ENCODE peak calls at places on chromosomes 6 and 20, in eight cellular contexts. T is mammary epithelial cell, S is HepG2, Z is body of pancreas, U is GM23248, M is spleen, J is aorta, K is thoracic aorta. A is an unnamed sample.

GRCh38 chr6:81938014-81938761 is 185.7 kb upstream of the TENT5A start:
- DNase-seq in T (peak; percentile 97), S (peak; percentile 93), Z (no peak), U (peak; percentile 92), M (no peak), J (no peak), K (no peak), A (peak; percentile 100)

GRCh38 chr6:163603395-163603794 is 188.9 kb downstream of the QKI start:
- DNase-seq in T (no peak), S (no peak), Z (no peak), U (no peak), M (no peak), J (no peak), K (no peak), A (no peak)

GRCh38 chr20:43963872-43964791 is 49.5 kb downstream of the TOX2 start:
- DNase-seq in T (no peak), S (no peak), Z (no peak), U (peak; percentile 66), M (peak; percentile 81), J (peak; percentile 34), K (no peak), A (no peak)

GRCh38 chr6:137033828-137034227 is 10.9 kb downstream of the IL20RA start:
- DNase-seq in T (peak; percentile 83), S (peak; percentile 30), Z (no peak), U (no peak), M (no peak), J (no peak), K (no peak), A (no peak)

GRCh38 chr6:56959938-56960337 is 5.0 kb downstream of the BEND6 start:
- DNase-seq in T (peak; percentile 62), S (no peak), Z (no peak), U (peak; percentile 86), M (no peak), J (no peak), K (no peak), A (peak; percentile 85)

GRCh38 chr6:53411451-53411850 is 62.7 kb upstream of the ELOVL5 start:
- DNase-seq in T (peak; percentile 4), S (no peak), Z (no peak), U (peak; percentile 14), M (no peak), J (no peak), K (no peak), A (peak; percentile 35)

GRCh38 chr6:14265049-14266021 is 147.8 kb downstream of the CD83 start:
- DNase-seq in T (no peak), S (no peak), Z (no peak), U (peak; percentile 33), M (no peak), J (no peak), K (no peak), A (no peak)

GRCh38 chr6:145903356-145904102 is 60.6 kb downstream of the SHPRH start:
- DNase-seq in T (no peak), S (peak; percentile 69), Z (no peak), U (peak; percentile 20), M (no peak), J (no peak), K (no peak), A (peak; percentile 13)

GRCh38 chr20:1301031-1301529 is 27.9 kb downstream of the SDCBP2 start:
- DNase-seq in T (peak; percentile 58), S (no peak), Z (no peak), U (peak; percentile 68), M (peak; percentile 34), J (no peak), K (no peak), A (peak; percentile 66)

GRCh38 chr6:3333263-3333662 is 74.5 kb downstream of the PSMG4 start:
- DNase-seq in T (no peak), S (no peak), Z (no peak), U (no peak), M (no peak), J (no peak), K (no peak), A (no peak)

GRCh38 chr20:40638414-40638813 is 50.6 kb downstream of the MAFB start:
- DNase-seq in T (no peak), S (no peak), Z (no peak), U (no peak), M (no peak), J (no peak), K (no peak), A (no peak)

GRCh38 chr20:54123587-54124180 is 50.1 kb downstream of the CYP24A1 start:
- DNase-seq in T (peak; percentile 100), S (peak; percentile 100), Z (peak; percentile 56), U (peak; percentile 98), M (no peak), J (no peak), K (no peak), A (peak; percentile 100)

GRCh38 chr20:43938932-43939761 is 24.5 kb downstream of the TOX2 start:
- DNase-seq in T (peak; percentile 96), S (peak; percentile 72), Z (peak; percentile 30), U (peak; percentile 100), M (no peak), J (peak; percentile 88), K (peak; percentile 71), A (peak; percentile 95)

GRCh38 chr6:36267731-36268477 is 2.0 kb upstream of the PNPLA1 start:
- DNase-seq in T (peak; percentile 38), S (no peak), Z (no peak), U (no peak), M (no peak), J (no peak), K (no peak), A (peak; percentile 33)

GRCh38 chr6:16413399-16413798 is 175.0 kb downstream of the GMPR start:
- DNase-seq in T (no peak), S (no peak), Z (no peak), U (no peak), M (no peak), J (no peak), K (no peak), A (no peak)

DNA sequence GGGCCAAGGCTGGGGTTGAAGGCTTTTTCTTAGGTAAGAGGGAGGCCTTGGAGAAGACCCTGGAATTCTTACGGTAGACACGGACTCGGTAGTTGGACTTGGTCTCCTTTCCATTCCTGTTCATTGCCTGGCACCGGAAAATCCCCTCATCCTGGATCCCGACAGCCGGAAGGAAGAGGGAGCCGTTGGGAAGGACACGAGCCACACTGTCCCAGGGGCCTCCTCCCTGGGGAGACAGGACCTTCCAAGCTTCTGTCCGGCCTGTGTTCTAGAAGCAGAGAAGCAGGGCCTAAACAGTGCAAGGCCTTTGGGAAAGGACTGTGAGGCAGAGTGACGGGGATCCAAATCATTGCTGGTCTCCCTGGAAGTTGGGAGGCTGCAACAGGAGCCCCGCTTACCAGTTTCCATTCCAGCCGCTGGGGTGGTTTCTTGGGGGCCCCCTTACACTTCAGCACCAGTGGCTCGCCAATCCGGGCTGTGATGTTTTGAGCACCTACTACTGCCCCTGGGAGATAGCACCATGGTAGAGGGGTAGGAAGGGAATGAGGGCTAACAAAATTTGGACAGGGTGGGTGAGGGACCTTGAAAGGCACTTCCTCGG is 470 bp downstream of the AGER start:
- DNase-seq in T (no peak), S (no peak), Z (no peak), U (no peak), M (peak; percentile 66), J (peak; percentile 32), K (no peak), A (no peak)
- H3K4me3 ChIP-seq in T (no peak overlapping the region), S (no peak overlapping the region), Z (no peak overlapping the region), U (no peak overlapping the region), M (no peak overlapping the region), J (no peak overlapping the region), K (no peak overlapping the region), A (no peak overlapping the region)

DNA sequence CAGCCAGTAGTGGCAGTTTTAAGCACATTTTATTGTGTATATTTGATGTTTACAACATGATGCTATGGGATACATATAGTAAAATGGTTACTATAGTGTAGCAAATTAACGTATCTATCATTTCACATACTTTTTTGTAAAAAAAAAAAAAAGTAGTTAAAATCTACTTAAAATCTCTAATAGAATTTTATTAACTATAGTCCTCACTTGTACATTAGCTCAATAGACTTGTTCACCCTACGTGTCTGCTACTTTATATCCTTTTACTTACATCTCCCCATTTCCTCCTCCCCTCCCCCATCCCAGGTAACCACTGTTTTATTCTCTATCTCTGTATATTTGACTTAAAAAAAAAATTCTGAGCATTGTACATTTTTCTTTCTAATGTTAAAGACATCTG is 23.0 kb downstream of the GTPBP2 start:
- DNase-seq in T (no peak), S (no peak), Z (no peak), U (no peak), M (no peak), J (no peak), K (no peak), A (no peak)
- H3K4me3 ChIP-seq in T (no peak overlapping the region), S (no peak overlapping the region), Z (no peak overlapping the region), U (no peak overlapping the region), M (no peak overlapping the region), J (no peak overlapping the region), K (no peak overlapping the region), A (no peak overlapping the region)

GRCh38 chr6:128964233-128964755 is 81.4 kb downstream of the LAMA2 start:
- DNase-seq in T (no peak), S (no peak), Z (no peak), U (peak; percentile 2), M (no peak), J (no peak), K (no peak), A (no peak)
- H3K4me3 ChIP-seq in T (no peak overlapping the region), S (no peak overlapping the region), Z (no peak overlapping the region), U (no peak overlapping the region), M (no peak overlapping the region), J (no peak overlapping the region), K (no peak overlapping the region), A (no peak overlapping the region)

GRCh38 chr6:6217838-6218237 is 102.6 kb downstream of the F13A1 start:
- DNase-seq in T (no peak), S (no peak), Z (no peak), U (no peak), M (no peak), J (no peak), K (no peak), A (no peak)

GRCh38 chr6:6221829-6222535 is 98.5 kb downstream of the F13A1 start:
- DNase-seq in T (no peak), S (peak; percentile 41), Z (no peak), U (no peak), M (no peak), J (no peak), K (no peak), A (peak; percentile 29)

GRCh38 chr6:6219716-6220115 is 100.7 kb downstream of the F13A1 start:
- DNase-seq in T (no peak), S (no peak), Z (no peak), U (no peak), M (no peak), J (no peak), K (no peak), A (no peak)

GRCh38 chr6:6220718-6221117 is 99.7 kb downstream of the F13A1 start:
- DNase-seq in T (no peak), S (no peak), Z (no peak), U (peak; percentile 37), M (no peak), J (no peak), K (no peak), A (peak; percentile 3)

DNA sequence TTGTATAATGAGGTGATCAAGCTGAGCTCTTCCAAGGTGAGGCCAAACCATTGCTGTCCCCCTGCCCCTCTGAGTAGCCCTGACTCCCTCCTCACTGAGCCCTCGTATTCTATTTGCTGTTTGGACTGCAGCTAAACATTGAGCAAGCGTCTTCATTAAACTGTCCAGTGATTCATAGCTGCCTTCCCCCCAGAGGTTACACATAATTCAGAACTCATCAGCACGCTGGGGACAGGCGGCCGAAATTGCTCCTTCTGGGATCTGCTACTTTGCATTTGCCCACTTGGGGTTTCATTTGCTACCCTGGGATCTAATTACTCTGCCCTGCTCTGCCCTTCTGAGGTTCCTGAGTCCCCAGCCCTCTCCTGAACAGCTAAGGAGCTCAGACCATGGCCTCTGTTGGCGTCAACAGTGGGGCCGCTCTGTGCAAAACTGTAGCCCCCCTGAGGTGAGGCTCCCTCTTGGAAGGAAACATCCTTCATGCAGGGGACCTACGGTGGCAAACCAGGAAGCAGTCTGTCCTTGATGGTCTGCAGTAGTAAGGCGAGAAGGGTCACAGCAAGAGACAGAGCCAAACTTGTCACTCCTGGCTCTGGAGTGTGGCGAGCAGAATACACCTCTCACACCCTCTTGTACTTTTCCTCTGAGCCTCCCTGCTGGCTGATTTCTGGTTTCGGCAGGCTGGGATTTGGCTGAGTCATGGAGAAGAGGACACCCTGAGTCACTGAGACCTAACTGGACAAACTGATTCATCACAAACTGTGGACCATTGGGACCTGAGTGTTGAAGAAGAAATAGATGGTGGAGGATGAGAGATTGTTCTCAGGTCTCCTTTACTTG is 102.0 kb downstream of the F13A1 start:
- DNase-seq in T (peak; percentile 8), S (no peak), Z (no peak), U (peak; percentile 92), M (no peak), J (no peak), K (no peak), A (peak; percentile 43)
- H3K4me3 ChIP-seq in T (no peak overlapping the region), S (no peak overlapping the region), Z (no peak overlapping the region), U (peak overlapping the region; percentile 58), M (no peak overlapping the region), J (no peak overlapping the region), K (no peak overlapping the region), A (no peak overlapping the region)

A was measured in bronchial epithelial cell.